ENCODE peak calls at places on chromosomes 5 and 9, in four cellular contexts. I is AG09319, B is GM04504, N is fibroblast of lung. Y is an unnamed sample.

GRCh38 chr5:92637247-92637646 is 943.8 kb downstream of the NR2F1-AS1 start:
- DNase-seq in I (no peak), B (no peak), N (no peak), Y (no peak)

GRCh38 chr9:94853887-94854286 is 127.4 kb downstream of the AOPEP start:
- DNase-seq in I (no peak), B (no peak), N (no peak), Y (no peak)

GRCh38 chr9:122342323-122343050 is 28.3 kb upstream of the PTGS1 start:
- DNase-seq in I (no peak), B (no peak), N (no peak), Y (no peak)

GRCh38 chr5:111735829-111736228 is 21.2 kb downstream of the NREP start:
- DNase-seq in I (peak), B (peak), N (peak), Y (peak)

GRCh38 chr9:14911046-14911445 is 818 bp upstream of the FREM1 start:
- DNase-seq in I (no peak), B (no peak), N (no peak), Y (no peak)

GRCh38 chr5:78591227-78591626 is 57.3 kb downstream of the LHFPL2 start:
- DNase-seq in I (peak), B (peak), N (peak), Y (peak)

GRCh38 chr9:5435912-5436311 is 1.8 kb downstream of the PLGRKT start:
- DNase-seq in I (no peak), B (no peak), N (no peak), Y (no peak)

GRCh38 chr9:107751522-107752235 is 262.1 kb upstream of the KLF4 start:
- DNase-seq in I (peak), B (no peak), N (peak), Y (peak)

GRCh38 chr5:170273968-170274710 is 23.4 kb downstream of the LCP2 start:
- DNase-seq in I (no peak), B (no peak), N (no peak), Y (no peak)

GRCh38 chr5:132375957-132376356 is 6.4 kb downstream of the SLC22A5 start:
- DNase-seq in I (no peak), B (no peak), N (no peak), Y (no peak)

GRCh38 chr5:177546262-177546741 is 8.1 kb downstream of the FAM193B start:
- DNase-seq in I (peak), B (peak), N (peak), Y (peak)

GRCh38 chr5:94916619-94917018 is 298.1 kb downstream of the SLF1 start:
- DNase-seq in I (no peak), B (no peak), N (no peak), Y (no peak)

GRCh38 chr9:111957856-111958631 is 61.4 kb downstream of the UGCG start:
- DNase-seq in I (peak), B (peak), N (peak), Y (peak)

GRCh38 chr5:128551476-128551875 is 13.4 kb upstream of the FBN2 start:
- DNase-seq in I (no peak), B (no peak), N (no peak), Y (no peak)

GRCh38 chr5:66041612-66042011 is 102.5 kb upstream of the SREK1 start:
- DNase-seq in I (no peak), B (no peak), N (no peak), Y (peak)

GRCh38 chr9:133881671-133882381 is 110.3 kb downstream of the VAV2 start:
- DNase-seq in I (no peak), B (no peak), N (no peak), Y (no peak)

GRCh38 chr5:180135128-180135955 is 63.8 kb upstream of the RNF130 start:
- DNase-seq in I (no peak), B (no peak), N (peak), Y (peak)

GRCh38 chr9:97924386-97924785 is 2.1 kb upstream of the TRMO start:
- DNase-seq in I (no peak), B (no peak), N (no peak), Y (no peak)

GRCh38 chr5:121975294-121975693 is 13.5 kb downstream of the SRFBP1 start:
- DNase-seq in I (no peak), B (no peak), N (no peak), Y (no peak)

GRCh38 chr5:149526855-149527590 is 24.2 kb downstream of the CSNK1A1 start:
- DNase-seq in I (no peak), B (no peak), N (no peak), Y (no peak)

GRCh38 chr5:5667136-5667554 is 244.7 kb downstream of the ICE1 start:
- DNase-seq in I (no peak), B (no peak), N (no peak), Y (no peak)

GRCh38 chr5:130476325-130476724 is 572.1 kb downstream of the CHSY3 start:
- DNase-seq in I (no peak), B (no peak), N (no peak), Y (no peak)

GRCh38 chr9:134768332-134769083 is 112.1 kb upstream of the FCN2 start:
- DNase-seq in I (peak), B (peak), N (no peak), Y (peak)

GRCh38 chr9:86747711-86748110 is 199.6 kb downstream of the GAS1 start:
- DNase-seq in I (no peak), B (no peak), N (no peak), Y (no peak)

GRCh38 chr9:113664176-113664875 is 200.8 kb downstream of the RGS3 start:
- DNase-seq in I (no peak), B (no peak), N (no peak), Y (no peak)

GRCh38 chr5:127196042-127196441 is 94.6 kb upstream of the MEGF10 start:
- DNase-seq in I (no peak), B (no peak), N (no peak), Y (no peak)

GRCh38 chr9:101592788-101593187 is 2.0 kb downstream of the PPP3R2 start:
- DNase-seq in I (no peak), B (no peak), N (no peak), Y (no peak)

GRCh38 chr5:6311568-6312501 is 66.5 kb downstream of the MED10 start:
- DNase-seq in I (no peak), B (no peak), N (no peak), Y (no peak)

GRCh38 chr9:127307802-127308201 is 43.2 kb downstream of the GARNL3 start:
- DNase-seq in I (no peak), B (no peak), N (no peak), Y (no peak)

GRCh38 chr5:79236364-79236969 is 536 bp downstream of the JMY start:
- DNase-seq in I (no peak), B (no peak), N (no peak), Y (peak)

GRCh38 chr5:155076379-155076778 is 62.8 kb downstream of the KIF4B start:
- DNase-seq in I (no peak), B (no peak), N (no peak), Y (no peak)

GRCh38 chr9:2014148-2014547 is 999 bp upstream of the SMARCA2 start:
- DNase-seq in I (no peak), B (no peak), N (no peak), Y (no peak)

GRCh38 chr9:35035851-35036701 is 36.3 kb downstream of the VCP start:
- DNase-seq in I (no peak), B (no peak), N (peak), Y (peak)

GRCh38 chr9:127931092-127931881 is 710 bp upstream of the PIP5KL1 start:
- DNase-seq in I (no peak), B (no peak), N (peak), Y (peak)

GRCh38 chr9:100066539-100066938 is 32.3 kb downstream of the ERP44 start:
- DNase-seq in I (peak), B (no peak), N (peak), Y (peak)

GRCh38 chr5:39765381-39765780 is 340.6 kb upstream of the DAB2 start:
- DNase-seq in I (no peak), B (no peak), N (peak), Y (peak)

GRCh38 chr9:69771775-69772418 is 12.1 kb upstream of the PTAR1 start:
- DNase-seq in I (no peak), B (no peak), N (peak), Y (peak)

GRCh38 chr9:95336281-95336680 is 18.8 kb upstream of the FANCC start:
- DNase-seq in I (no peak), B (no peak), N (no peak), Y (no peak)

GRCh38 chr5:32805966-32806626 is 95.0 kb downstream of the NPR3 start:
- DNase-seq in I (peak), B (peak), N (peak), Y (peak)